ENCODE peak calls at places on chromosomes 7 and 10, in seven cellular contexts. One of them, this sample, is unnamed.

GRCh38 chr10:77144664-77145063 is 492.9 kb downstream of the KCNMA1 start:
- DNase-seq in astrocyte of the cerebellum: no peak
- DNase-seq in cerebellum: no peak
- DNase-seq in heart left ventricle: no peak
- DNase-seq in GOT3: no peak
- DNase-seq in head of caudate nucleus: no peak
- DNase-seq in activated CD4-positive, alpha-beta T cell treated with anti-CD3 and anti-CD28 coated beads for 24 hours: no peak
- DNase-seq in this sample: no peak

GRCh38 chr10:63137306-63137705 is 4.2 kb downstream of the NRBF2 start:
- DNase-seq in astrocyte of the cerebellum: no peak
- DNase-seq in cerebellum: no peak
- DNase-seq in heart left ventricle: no peak
- DNase-seq in GOT3: no peak
- DNase-seq in head of caudate nucleus: no peak
- DNase-seq in activated CD4-positive, alpha-beta T cell treated with anti-CD3 and anti-CD28 coated beads for 24 hours: no peak
- DNase-seq in this sample: no peak

GRCh38 chr10:42979181-42979580 is 97.7 kb upstream of the RET start:
- DNase-seq in astrocyte of the cerebellum: no peak
- DNase-seq in cerebellum: no peak
- DNase-seq in heart left ventricle: peak
- DNase-seq in GOT3: no peak
- DNase-seq in head of caudate nucleus: no peak
- DNase-seq in activated CD4-positive, alpha-beta T cell treated with anti-CD3 and anti-CD28 coated beads for 24 hours: no peak
- DNase-seq in this sample: no peak

GRCh38 chr7:155496267-155497005 is 38.5 kb downstream of the EN2 start:
- DNase-seq in astrocyte of the cerebellum: no peak
- DNase-seq in cerebellum: no peak
- DNase-seq in heart left ventricle: no peak
- DNase-seq in GOT3: no peak
- DNase-seq in head of caudate nucleus: no peak
- DNase-seq in activated CD4-positive, alpha-beta T cell treated with anti-CD3 and anti-CD28 coated beads for 24 hours: no peak
- DNase-seq in this sample: no peak

GRCh38 chr10:101694056-101694673 is 805 bp downstream of the FBXW4 start:
- DNase-seq in astrocyte of the cerebellum: peak
- DNase-seq in cerebellum: peak
- DNase-seq in heart left ventricle: peak
- DNase-seq in GOT3: no peak
- DNase-seq in head of caudate nucleus: peak
- DNase-seq in activated CD4-positive, alpha-beta T cell treated with anti-CD3 and anti-CD28 coated beads for 24 hours: peak
- DNase-seq in this sample: peak

GRCh38 chr10:101839421-101840063 is 4.1 kb downstream of the KCNIP2 start:
- DNase-seq in astrocyte of the cerebellum: no peak
- DNase-seq in cerebellum: peak
- DNase-seq in heart left ventricle: peak
- DNase-seq in GOT3: no peak
- DNase-seq in head of caudate nucleus: no peak
- DNase-seq in activated CD4-positive, alpha-beta T cell treated with anti-CD3 and anti-CD28 coated beads for 24 hours: peak
- DNase-seq in this sample: no peak

GRCh38 chr10:69874464-69874863 is 72.8 kb downstream of the COL13A1 start:
- DNase-seq in astrocyte of the cerebellum: no peak
- DNase-seq in cerebellum: no peak
- DNase-seq in heart left ventricle: no peak
- DNase-seq in GOT3: no peak
- DNase-seq in head of caudate nucleus: no peak
- DNase-seq in activated CD4-positive, alpha-beta T cell treated with anti-CD3 and anti-CD28 coated beads for 24 hours: no peak
- DNase-seq in this sample: no peak

GRCh38 chr10:112461029-112461887 is 14.2 kb downstream of the VTI1A start:
- DNase-seq in astrocyte of the cerebellum: no peak
- DNase-seq in cerebellum: no peak
- DNase-seq in heart left ventricle: no peak
- DNase-seq in GOT3: peak
- DNase-seq in head of caudate nucleus: no peak
- DNase-seq in activated CD4-positive, alpha-beta T cell treated with anti-CD3 and anti-CD28 coated beads for 24 hours: no peak
- DNase-seq in this sample: no peak

GRCh38 chr7:158362912-158363905 is 224.4 kb downstream of the PTPRN2 start:
- DNase-seq in astrocyte of the cerebellum: no peak
- DNase-seq in cerebellum: no peak
- DNase-seq in heart left ventricle: no peak
- DNase-seq in GOT3: no peak
- DNase-seq in head of caudate nucleus: no peak
- DNase-seq in activated CD4-positive, alpha-beta T cell treated with anti-CD3 and anti-CD28 coated beads for 24 hours: no peak
- DNase-seq in this sample: peak

GRCh38 chr10:100970076-100970913 is 991 bp downstream of the SEMA4G start:
- DNase-seq in astrocyte of the cerebellum: no peak
- DNase-seq in cerebellum: peak
- DNase-seq in heart left ventricle: no peak
- DNase-seq in GOT3: no peak
- DNase-seq in head of caudate nucleus: peak
- DNase-seq in activated CD4-positive, alpha-beta T cell treated with anti-CD3 and anti-CD28 coated beads for 24 hours: no peak
- DNase-seq in this sample: peak

GRCh38 chr10:19570143-19570542 is 246.1 kb upstream of the PLXDC2 start:
- DNase-seq in astrocyte of the cerebellum: no peak
- DNase-seq in cerebellum: no peak
- DNase-seq in heart left ventricle: no peak
- DNase-seq in GOT3: no peak
- DNase-seq in head of caudate nucleus: no peak
- DNase-seq in activated CD4-positive, alpha-beta T cell treated with anti-CD3 and anti-CD28 coated beads for 24 hours: no peak
- DNase-seq in this sample: no peak

GRCh38 chr10:79483948-79484347 is 28.4 kb upstream of the EIF5AL1 start:
- DNase-seq in astrocyte of the cerebellum: no peak
- DNase-seq in cerebellum: no peak
- DNase-seq in heart left ventricle: peak
- DNase-seq in GOT3: no peak
- DNase-seq in head of caudate nucleus: no peak
- DNase-seq in activated CD4-positive, alpha-beta T cell treated with anti-CD3 and anti-CD28 coated beads for 24 hours: no peak
- DNase-seq in this sample: peak

GRCh38 chr7:89685287-89685686 is 469.0 kb upstream of the STEAP1 start:
- DNase-seq in astrocyte of the cerebellum: no peak
- DNase-seq in cerebellum: no peak
- DNase-seq in heart left ventricle: no peak
- DNase-seq in GOT3: no peak
- DNase-seq in head of caudate nucleus: no peak
- DNase-seq in activated CD4-positive, alpha-beta T cell treated with anti-CD3 and anti-CD28 coated beads for 24 hours: no peak
- DNase-seq in this sample: no peak

GRCh38 chr7:137870684-137871083 is 23.9 kb upstream of the DGKI start:
- DNase-seq in astrocyte of the cerebellum: no peak
- DNase-seq in cerebellum: no peak
- DNase-seq in heart left ventricle: no peak
- DNase-seq in GOT3: no peak
- DNase-seq in head of caudate nucleus: no peak
- DNase-seq in activated CD4-positive, alpha-beta T cell treated with anti-CD3 and anti-CD28 coated beads for 24 hours: no peak
- DNase-seq in this sample: no peak

GRCh38 chr7:43537765-43538403 is 45.0 kb upstream of the STK17A start:
- DNase-seq in astrocyte of the cerebellum: peak
- DNase-seq in cerebellum: no peak
- DNase-seq in heart left ventricle: no peak
- DNase-seq in GOT3: no peak
- DNase-seq in head of caudate nucleus: no peak
- DNase-seq in activated CD4-positive, alpha-beta T cell treated with anti-CD3 and anti-CD28 coated beads for 24 hours: no peak
- DNase-seq in this sample: no peak

GRCh38 chr7:102425639-102426267 is 7.6 kb upstream of the ORAI2 start:
- DNase-seq in astrocyte of the cerebellum: no peak
- DNase-seq in cerebellum: peak
- DNase-seq in heart left ventricle: no peak
- DNase-seq in GOT3: no peak
- DNase-seq in head of caudate nucleus: peak
- DNase-seq in activated CD4-positive, alpha-beta T cell treated with anti-CD3 and anti-CD28 coated beads for 24 hours: peak
- DNase-seq in this sample: no peak

GRCh38 chr10:71268247-71268691 is 50.8 kb upstream of the SLC29A3 start:
- DNase-seq in astrocyte of the cerebellum: no peak
- DNase-seq in cerebellum: peak
- DNase-seq in heart left ventricle: peak
- DNase-seq in GOT3: no peak
- DNase-seq in head of caudate nucleus: peak
- DNase-seq in activated CD4-positive, alpha-beta T cell treated with anti-CD3 and anti-CD28 coated beads for 24 hours: no peak
- DNase-seq in this sample: no peak

GRCh38 chr10:92290076-92290836 is 622 bp downstream of the CPEB3 start:
- DNase-seq in astrocyte of the cerebellum: peak
- DNase-seq in cerebellum: peak
- DNase-seq in heart left ventricle: peak
- DNase-seq in GOT3: no peak
- DNase-seq in head of caudate nucleus: peak
- DNase-seq in activated CD4-positive, alpha-beta T cell treated with anti-CD3 and anti-CD28 coated beads for 24 hours: no peak
- DNase-seq in this sample: peak

GRCh38 chr7:107560898-107561516 is 2.7 kb downstream of the COG5 start:
- DNase-seq in astrocyte of the cerebellum: no peak
- DNase-seq in cerebellum: no peak
- DNase-seq in heart left ventricle: no peak
- DNase-seq in GOT3: no peak
- DNase-seq in head of caudate nucleus: no peak
- DNase-seq in activated CD4-positive, alpha-beta T cell treated with anti-CD3 and anti-CD28 coated beads for 24 hours: no peak
- DNase-seq in this sample: no peak

GRCh38 chr10:132427939-132428367 is 31.0 kb downstream of the PWWP2B start:
- DNase-seq in astrocyte of the cerebellum: no peak
- DNase-seq in cerebellum: no peak
- DNase-seq in heart left ventricle: no peak
- DNase-seq in GOT3: no peak
- DNase-seq in head of caudate nucleus: no peak
- DNase-seq in activated CD4-positive, alpha-beta T cell treated with anti-CD3 and anti-CD28 coated beads for 24 hours: no peak
- DNase-seq in this sample: no peak

GRCh38 chr10:23121135-23121534 is 25.8 kb downstream of the MSRB2 start:
- DNase-seq in astrocyte of the cerebellum: no peak
- DNase-seq in cerebellum: no peak
- DNase-seq in heart left ventricle: no peak
- DNase-seq in GOT3: no peak
- DNase-seq in head of caudate nucleus: no peak
- DNase-seq in activated CD4-positive, alpha-beta T cell treated with anti-CD3 and anti-CD28 coated beads for 24 hours: no peak
- DNase-seq in this sample: no peak

GRCh38 chr10:126628746-126629145 is 41.7 kb downstream of the C10orf90 start:
- DNase-seq in astrocyte of the cerebellum: no peak
- DNase-seq in cerebellum: peak
- DNase-seq in heart left ventricle: no peak
- DNase-seq in GOT3: no peak
- DNase-seq in head of caudate nucleus: peak
- DNase-seq in activated CD4-positive, alpha-beta T cell treated with anti-CD3 and anti-CD28 coated beads for 24 hours: no peak
- DNase-seq in this sample: no peak

GRCh38 chr10:108957681-108958080 is 965.6 kb downstream of the XPNPEP1 start:
- DNase-seq in astrocyte of the cerebellum: no peak
- DNase-seq in cerebellum: no peak
- DNase-seq in heart left ventricle: no peak
- DNase-seq in GOT3: no peak
- DNase-seq in head of caudate nucleus: no peak
- DNase-seq in activated CD4-positive, alpha-beta T cell treated with anti-CD3 and anti-CD28 coated beads for 24 hours: no peak
- DNase-seq in this sample: no peak

GRCh38 chr7:138603549-138604324 is 97.4 kb downstream of the SVOPL start:
- DNase-seq in astrocyte of the cerebellum: no peak
- DNase-seq in cerebellum: no peak
- DNase-seq in heart left ventricle: no peak
- DNase-seq in GOT3: no peak
- DNase-seq in head of caudate nucleus: no peak
- DNase-seq in activated CD4-positive, alpha-beta T cell treated with anti-CD3 and anti-CD28 coated beads for 24 hours: no peak
- DNase-seq in this sample: no peak

GRCh38 chr10:111103196-111103595 is 26.4 kb downstream of the ADRA2A start:
- DNase-seq in astrocyte of the cerebellum: no peak
- DNase-seq in cerebellum: no peak
- DNase-seq in heart left ventricle: no peak
- DNase-seq in GOT3: no peak
- DNase-seq in head of caudate nucleus: no peak
- DNase-seq in activated CD4-positive, alpha-beta T cell treated with anti-CD3 and anti-CD28 coated beads for 24 hours: no peak
- DNase-seq in this sample: peak

GRCh38 chr7:106045139-106045538 is 67.0 kb downstream of the SYPL1 start:
- DNase-seq in astrocyte of the cerebellum: no peak
- DNase-seq in cerebellum: no peak
- DNase-seq in heart left ventricle: no peak
- DNase-seq in GOT3: no peak
- DNase-seq in head of caudate nucleus: no peak
- DNase-seq in activated CD4-positive, alpha-beta T cell treated with anti-CD3 and anti-CD28 coated beads for 24 hours: no peak
- DNase-seq in this sample: no peak

GRCh38 chr10:22894714-22895113 is 33.1 kb upstream of the ARMC3 start:
- DNase-seq in astrocyte of the cerebellum: no peak
- DNase-seq in cerebellum: no peak
- DNase-seq in heart left ventricle: no peak
- DNase-seq in GOT3: no peak
- DNase-seq in head of caudate nucleus: peak
- DNase-seq in activated CD4-positive, alpha-beta T cell treated with anti-CD3 and anti-CD28 coated beads for 24 hours: no peak
- DNase-seq in this sample: no peak

GRCh38 chr10:47376522-47377220 is 7.4 kb downstream of the ZNF488 start:
- DNase-seq in astrocyte of the cerebellum: no peak
- DNase-seq in cerebellum: no peak
- DNase-seq in heart left ventricle: no peak
- DNase-seq in GOT3: no peak
- DNase-seq in head of caudate nucleus: no peak
- DNase-seq in activated CD4-positive, alpha-beta T cell treated with anti-CD3 and anti-CD28 coated beads for 24 hours: no peak
- DNase-seq in this sample: no peak

GRCh38 chr7:742791-743190 is 15.7 kb upstream of the PRKAR1B start:
- DNase-seq in astrocyte of the cerebellum: no peak
- DNase-seq in cerebellum: no peak
- DNase-seq in heart left ventricle: no peak
- DNase-seq in GOT3: no peak
- DNase-seq in head of caudate nucleus: no peak
- DNase-seq in activated CD4-positive, alpha-beta T cell treated with anti-CD3 and anti-CD28 coated beads for 24 hours: no peak
- DNase-seq in this sample: no peak

GRCh38 chr10:79069325-79070090 is 742 bp downstream of the ZMIZ1 start:
- DNase-seq in astrocyte of the cerebellum: no peak
- DNase-seq in cerebellum: peak
- DNase-seq in heart left ventricle: peak
- DNase-seq in GOT3: no peak
- DNase-seq in head of caudate nucleus: peak
- DNase-seq in activated CD4-positive, alpha-beta T cell treated with anti-CD3 and anti-CD28 coated beads for 24 hours: no peak
- DNase-seq in this sample: peak

GRCh38 chr10:45000764-45001381 is at the start of gene ZNF22:
- DNase-seq in astrocyte of the cerebellum: no peak
- DNase-seq in cerebellum: peak
- DNase-seq in heart left ventricle: peak
- DNase-seq in GOT3: peak
- DNase-seq in head of caudate nucleus: no peak
- DNase-seq in activated CD4-positive, alpha-beta T cell treated with anti-CD3 and anti-CD28 coated beads for 24 hours: peak
- DNase-seq in this sample: peak

GRCh38 chr10:59657724-59658123 is 51.9 kb downstream of the SLC16A9 start:
- DNase-seq in astrocyte of the cerebellum: no peak
- DNase-seq in cerebellum: no peak
- DNase-seq in heart left ventricle: no peak
- DNase-seq in GOT3: no peak
- DNase-seq in head of caudate nucleus: no peak
- DNase-seq in activated CD4-positive, alpha-beta T cell treated with anti-CD3 and anti-CD28 coated beads for 24 hours: no peak
- DNase-seq in this sample: no peak

GRCh38 chr10:36367362-36367761 is 725.3 kb upstream of the FZD8 start:
- DNase-seq in astrocyte of the cerebellum: no peak
- DNase-seq in cerebellum: no peak
- DNase-seq in heart left ventricle: no peak
- DNase-seq in GOT3: no peak
- DNase-seq in head of caudate nucleus: no peak
- DNase-seq in activated CD4-positive, alpha-beta T cell treated with anti-CD3 and anti-CD28 coated beads for 24 hours: no peak
- DNase-seq in this sample: no peak

GRCh38 chr10:35426657-35427056 is 90.3 kb downstream of the CCNY start:
- DNase-seq in astrocyte of the cerebellum: no peak
- DNase-seq in cerebellum: no peak
- DNase-seq in heart left ventricle: no peak
- DNase-seq in GOT3: no peak
- DNase-seq in head of caudate nucleus: no peak
- DNase-seq in activated CD4-positive, alpha-beta T cell treated with anti-CD3 and anti-CD28 coated beads for 24 hours: no peak
- DNase-seq in this sample: no peak

GRCh38 chr7:952548-953441 is 1.7 kb downstream of the ADAP1 start:
- DNase-seq in astrocyte of the cerebellum: no peak
- DNase-seq in cerebellum: no peak
- DNase-seq in heart left ventricle: peak
- DNase-seq in GOT3: no peak
- DNase-seq in head of caudate nucleus: no peak
- DNase-seq in activated CD4-positive, alpha-beta T cell treated with anti-CD3 and anti-CD28 coated beads for 24 hours: no peak
- DNase-seq in this sample: peak

GRCh38 chr10:122293156-122293978 is 22.3 kb downstream of the BTBD16 start:
- DNase-seq in astrocyte of the cerebellum: no peak
- DNase-seq in cerebellum: no peak
- DNase-seq in heart left ventricle: no peak
- DNase-seq in GOT3: no peak
- DNase-seq in head of caudate nucleus: no peak
- DNase-seq in activated CD4-positive, alpha-beta T cell treated with anti-CD3 and anti-CD28 coated beads for 24 hours: no peak
- DNase-seq in this sample: no peak